ENCODE peak calls at places on chromosomes 16 and 17, in five cellular contexts. R, N, D, S and T are unnamed samples.

GRCh38 chr17:62581769-62582168 is 45.7 kb upstream of the MRC2 start:
- DNase-seq in R (no peak), N (no peak), D (no peak), S (no peak), T (no peak)

GRCh38 chr16:47426806-47427205 is 34.1 kb downstream of the ITFG1 start:
- DNase-seq in R (no peak), N (no peak), D (no peak), S (no peak), T (no peak)

GRCh38 chr17:61409301-61410099 is 9.9 kb downstream of the TBX2 start:
- DNase-seq in R (peak; percentile 74), N (no peak), D (no peak), S (peak; percentile 52), T (peak; percentile 91)

GRCh38 chr17:20202141-20202574 is 193.0 kb downstream of the SPECC1 start:
- DNase-seq in R (no peak), N (no peak), D (no peak), S (no peak), T (peak; percentile 45)

GRCh38 chr17:34182036-34182803 is 72.9 kb upstream of the CCL2 start:
- DNase-seq in R (no peak), N (no peak), D (no peak), S (no peak), T (no peak)

GRCh38 chr16:64910351-64910750 is 211.5 kb downstream of the CDH11 start:
- DNase-seq in R (peak; percentile 30), N (no peak), D (no peak), S (no peak), T (no peak)

GRCh38 chr17:1143573-1143972 is 36.2 kb downstream of the ABR start:
- DNase-seq in R (no peak), N (no peak), D (no peak), S (no peak), T (no peak)

GRCh38 chr16:88810166-88810867 is 1.4 kb downstream of the APRT start:
- DNase-seq in R (no peak), N (no peak), D (no peak), S (no peak), T (no peak)

GRCh38 chr17:72432881-72433280 is 312.1 kb downstream of the SOX9 start:
- DNase-seq in R (no peak), N (no peak), D (no peak), S (no peak), T (no peak)

GRCh38 chr17:869567-870530 is 87.7 kb downstream of the MRM3 start:
- DNase-seq in R (peak; percentile 47), N (no peak), D (no peak), S (no peak), T (peak; percentile 58)